ENCODE peak calls at places on chromosomes 16 and 17, in four cellular contexts. J is stimulated activated CD8-positive, alpha-beta memory T cell treated with anti-CD3 and anti-CD28 coated beads, Interleukin-4, amount 100 ng/mL, for 48 hours; C is T-helper 9 cell; S is NCI-H2029 treated with DMSO at 0.1 percent for 48 hours. E is an unnamed sample.

GRCh38 chr16:66408181-66409048 is 18.7 kb upstream of the BEAN1 start:
- DNase-seq in J (no peak), C (no peak), S (no peak), E (peak; percentile 24)

GRCh38 chr17:66829386-66829864 is 5.5 kb upstream of the CACNG5 start:
- DNase-seq in J (peak; percentile 40), C (no peak), S (no peak), E (peak; percentile 76)

GRCh38 chr16:9279661-9280060 is 188.2 kb downstream of the HAPSTR1 start:
- DNase-seq in J (no peak), C (no peak), S (no peak), E (no peak)

GRCh38 chr17:66306413-66306812 is 4.0 kb downstream of the PRKCA start:
- DNase-seq in J (no peak), C (no peak), S (no peak), E (peak; percentile 19)

GRCh38 chr17:40810505-40810904 is 10.7 kb upstream of the KRT28 start:
- DNase-seq in J (no peak), C (no peak), S (no peak), E (no peak)

GRCh38 chr17:45430738-45431530 is 1.7 kb downstream of the ARHGAP27 start:
- DNase-seq in J (peak; percentile 56), C (no peak), S (no peak), E (no peak)

GRCh38 chr17:10879110-10879509 is 41.2 kb upstream of the PIRT start:
- DNase-seq in J (no peak), C (no peak), S (no peak), E (no peak)

GRCh38 chr17:44331249-44331760 is 6.7 kb upstream of the SLC25A39 start:
- DNase-seq in J (peak; percentile 82), C (peak; percentile 57), S (peak; percentile 55), E (peak; percentile 65)

GRCh38 chr17:8285270-8286181 is 2.9 kb upstream of the RANGRF start:
- DNase-seq in J (no peak), C (no peak), S (peak; percentile 11), E (no peak)

GRCh38 chr16:11737678-11738077 is 5.0 kb downstream of the TXNDC11 start:
- DNase-seq in J (no peak), C (no peak), S (no peak), E (no peak)

GRCh38 chr16:89422905-89423630 is 67.3 kb downstream of the ANKRD11 start:
- DNase-seq in J (peak; percentile 83), C (peak; percentile 25), S (no peak), E (peak; percentile 47)

GRCh38 chr16:27847030-27847550 is 216.4 kb downstream of the GSG1L start:
- DNase-seq in J (no peak), C (no peak), S (no peak), E (no peak)

GRCh38 chr17:73240561-73240960 is 21.1 kb downstream of the CPSF4L start:
- DNase-seq in J (no peak), C (no peak), S (no peak), E (no peak)

GRCh38 chr17:34613064-34614019 is 34.0 kb downstream of the TMEM132E start:
- DNase-seq in J (no peak), C (no peak), S (no peak), E (no peak)

GRCh38 chr17:19553036-19553435 is 19.4 kb downstream of the SLC47A1 start:
- DNase-seq in J (no peak), C (no peak), S (no peak), E (no peak)

GRCh38 chr17:9913476-9913875 is 8.4 kb upstream of the RCVRN start:
- DNase-seq in J (no peak), C (no peak), S (no peak), E (no peak)

GRCh38 chr17:62062936-62063335 is 2.1 kb downstream of the MED13 start:
- DNase-seq in J (no peak), C (no peak), S (no peak), E (no peak)